ENCODE peak calls at places on chromosomes 16 and 17, in five cellular contexts. S is EL; B is SK-MEL-5; A is fibroblast of mammary gland; J is activated T-helper 1 cell treated with anti-CD3 and anti-CD28 coated beads, Interleukin-12 subunit alpha, Interleukin-12 subunit beta, Interleukin-2, Interleukin-4 antibody, amounts not matched to agents 30 ng/mL and 10 ng/mL and 1 ng/mL, durations not matched to agents 14 hours and 24 hours and 36 hours. H is an unnamed sample.

GRCh38 chr16:57533618-57534336 is 2.6 kb downstream of the CCDC102A start:
- DNase-seq in S (no peak), B (no peak), A (peak), J (no peak), H (no peak)

GRCh38 chr17:8365143-8365542 is 11.4 kb downstream of the KRABD2 start:
- DNase-seq in J (no peak), S (peak), A (peak), B (no peak), H (peak)

GRCh38 chr17:33562792-33563191 is 269.7 kb upstream of the ASIC2 start:
- DNase-seq in J (no peak), A (no peak), B (peak), S (no peak), H (no peak)

GRCh38 chr17:82334204-82334621 is 647 bp upstream of the SECTM1 start:
- DNase-seq in S (no peak), B (no peak), A (no peak), J (no peak), H (no peak)

GRCh38 chr16:87445486-87445885 is 47.3 kb downstream of the ZCCHC14 start:
- DNase-seq in S (peak), A (peak), J (no peak), B (no peak), H (peak)

GRCh38 chr16:12086861-12087260 is 110.3 kb downstream of the SNX29 start:
- DNase-seq in A (no peak), B (no peak), J (no peak), S (no peak), H (no peak)

GRCh38 chr17:1764274-1764673 is 2.4 kb downstream of the SERPINF1 start:
- DNase-seq in S (peak), B (peak), A (peak), J (peak), H (peak)

GRCh38 chr17:36657390-36657762 is 56.0 kb downstream of the MRM1 start:
- DNase-seq in J (no peak), B (no peak), S (no peak), A (peak), H (no peak)

GRCh38 chr16:86517652-86518258 is 7.4 kb downstream of the FOXF1 start:
- DNase-seq in B (peak), S (peak), J (no peak), A (peak), H (peak)

GRCh38 chr16:89422527-89422904 is 67.8 kb downstream of the ANKRD11 start:
- DNase-seq in A (peak), B (no peak), S (peak), J (no peak), H (no peak)

GRCh38 chr17:35891273-35891672 is 11.1 kb upstream of the CCL5 start:
- DNase-seq in S (no peak), B (no peak), J (no peak), A (no peak), H (no peak)

GRCh38 chr17:46764709-46765401 is 53.6 kb downstream of the WNT3 start:
- DNase-seq in B (no peak), J (no peak), S (peak), A (peak), H (peak)

GRCh38 chr17:8494506-8495111 is 58.9 kb downstream of the NDEL1 start:
- DNase-seq in B (no peak), J (no peak), A (no peak), S (no peak), H (no peak)

GRCh38 chr17:77892469-77893143 is 65.9 kb upstream of the TNRC6C start:
- DNase-seq in A (no peak), B (peak), S (no peak), J (no peak), H (no peak)

GRCh38 chr17:4934173-4934979 is 2.3 kb downstream of the GP1BA start:
- DNase-seq in A (peak), B (peak), S (peak), J (no peak), H (peak)

GRCh38 chr16:89280546-89281188 is 63.2 kb downstream of the ZNF778 start:
- DNase-seq in S (no peak), B (no peak), A (no peak), J (no peak), H (no peak)

GRCh38 chr16:55647798-55648197 is 8.0 kb upstream of the SLC6A2 start:
- DNase-seq in A (no peak), S (no peak), J (no peak), B (no peak), H (no peak)

GRCh38 chr17:58643147-58643546 is 48.7 kb downstream of the TEX14 start:
- DNase-seq in S (peak), B (no peak), A (peak), J (no peak), H (peak)

GRCh38 chr16:59510008-59510424 is 775.9 kb upstream of the GOT2 start:
- DNase-seq in B (no peak), A (no peak), S (no peak), J (no peak), H (no peak)

GRCh38 chr17:17567631-17568030 is 23.9 kb downstream of the PEMT start:
- DNase-seq in B (no peak), S (no peak), A (peak), J (no peak), H (peak)

GRCh38 chr17:10875984-10876555 is 38.2 kb upstream of the PIRT start:
- DNase-seq in J (no peak), S (peak), B (peak), A (peak), H (peak)

GRCh38 chr17:55639096-55639495 is 83.6 kb downstream of the TMEM100 start:
- DNase-seq in A (no peak), J (no peak), B (no peak), S (no peak), H (no peak)

GRCh38 chr17:83036666-83037065 is 42.7 kb upstream of the METRNL start:
- DNase-seq in J (no peak), S (no peak), B (no peak), A (no peak), H (no peak)

GRCh38 chr16:27759301-27759871 is 209.4 kb downstream of the KATNIP start:
- DNase-seq in A (peak), S (peak), B (peak), J (no peak), H (peak)

GRCh38 chr17:62617894-62618472 is 9.5 kb upstream of the MRC2 start:
- DNase-seq in J (no peak), A (peak), S (no peak), B (no peak), H (peak)

GRCh38 chr16:11752856-11753255 is 10.2 kb upstream of the TXNDC11 start:
- DNase-seq in S (no peak), A (no peak), J (no peak), B (no peak), H (no peak)

GRCh38 chr17:77622627-77623026 is 335.9 kb upstream of the TNRC6C start:
- DNase-seq in A (no peak), J (no peak), B (no peak), S (no peak), H (no peak)